ENCODE peak calls at places on chromosomes 12 and 14, in six cellular contexts. One of them, this sample, is unnamed.

GRCh38 chr14:102390064-102390463 is 27.3 kb downstream of the TECPR2 start:
- DNase-seq in NCI-H2029: no peak
- DNase-seq in left cardiac atrium: no peak
- DNase-seq in KBM-7: peak; percentile 15
- DNase-seq in activated CD8-positive, alpha-beta memory T cell treated with anti-CD3 and anti-CD28 coated beads, Interleukin-2, amount 50 U/mL, for 48 hours: no peak
- DNase-seq in anterior cingulate cortex: no peak
- DNase-seq in this sample: no peak

GRCh38 chr12:68406134-68406576 is 74.0 kb upstream of the MDM1 start:
- DNase-seq in activated CD8-positive, alpha-beta memory T cell treated with anti-CD3 and anti-CD28 coated beads, Interleukin-2, amount 50 U/mL, for 48 hours: no peak
- DNase-seq in KBM-7: peak; percentile 63
- DNase-seq in left cardiac atrium: peak; percentile 95
- DNase-seq in NCI-H2029: peak; percentile 80
- DNase-seq in anterior cingulate cortex: peak; percentile 58
- DNase-seq in this sample: peak; percentile 7

GRCh38 chr12:3777206-3777809 is 24.4 kb upstream of the CRACR2A start:
- DNase-seq in left cardiac atrium: no peak
- DNase-seq in anterior cingulate cortex: no peak
- DNase-seq in activated CD8-positive, alpha-beta memory T cell treated with anti-CD3 and anti-CD28 coated beads, Interleukin-2, amount 50 U/mL, for 48 hours: no peak
- DNase-seq in KBM-7: peak; percentile 52
- DNase-seq in NCI-H2029: peak; percentile 41
- DNase-seq in this sample: peak; percentile 61

GRCh38 chr12:130041983-130042812 is 120.1 kb upstream of the FZD10 start:
- DNase-seq in activated CD8-positive, alpha-beta memory T cell treated with anti-CD3 and anti-CD28 coated beads, Interleukin-2, amount 50 U/mL, for 48 hours: peak; percentile 89
- DNase-seq in left cardiac atrium: peak; percentile 47
- DNase-seq in KBM-7: peak; percentile 16
- DNase-seq in NCI-H2029: peak; percentile 62
- DNase-seq in anterior cingulate cortex: peak; percentile 87
- DNase-seq in this sample: peak; percentile 52

GRCh38 chr12:46610754-46611153 is 215.0 kb downstream of the SLC38A4 start:
- DNase-seq in KBM-7: no peak
- DNase-seq in anterior cingulate cortex: no peak
- DNase-seq in activated CD8-positive, alpha-beta memory T cell treated with anti-CD3 and anti-CD28 coated beads, Interleukin-2, amount 50 U/mL, for 48 hours: no peak
- DNase-seq in left cardiac atrium: no peak
- DNase-seq in NCI-H2029: no peak
- DNase-seq in this sample: no peak

GRCh38 chr14:36268957-36269734 is 51.3 kb downstream of the MBIP start:
- DNase-seq in left cardiac atrium: no peak
- DNase-seq in KBM-7: no peak
- DNase-seq in NCI-H2029: peak; percentile 100
- DNase-seq in anterior cingulate cortex: no peak
- DNase-seq in activated CD8-positive, alpha-beta memory T cell treated with anti-CD3 and anti-CD28 coated beads, Interleukin-2, amount 50 U/mL, for 48 hours: no peak
- DNase-seq in this sample: no peak

GRCh38 chr14:59161571-59162175 is 26.8 kb upstream of the DAAM1 start:
- DNase-seq in left cardiac atrium: no peak
- DNase-seq in activated CD8-positive, alpha-beta memory T cell treated with anti-CD3 and anti-CD28 coated beads, Interleukin-2, amount 50 U/mL, for 48 hours: peak; percentile 50
- DNase-seq in KBM-7: no peak
- DNase-seq in NCI-H2029: no peak
- DNase-seq in anterior cingulate cortex: no peak
- DNase-seq in this sample: no peak

GRCh38 chr12:99455350-99456037 is 192.1 kb upstream of the GARIN6 start:
- DNase-seq in anterior cingulate cortex: no peak
- DNase-seq in activated CD8-positive, alpha-beta memory T cell treated with anti-CD3 and anti-CD28 coated beads, Interleukin-2, amount 50 U/mL, for 48 hours: no peak
- DNase-seq in NCI-H2029: no peak
- DNase-seq in left cardiac atrium: no peak
- DNase-seq in KBM-7: no peak
- DNase-seq in this sample: no peak

GRCh38 chr14:104545151-104545931 is 34.2 kb upstream of the C14orf180 start:
- DNase-seq in activated CD8-positive, alpha-beta memory T cell treated with anti-CD3 and anti-CD28 coated beads, Interleukin-2, amount 50 U/mL, for 48 hours: no peak
- DNase-seq in KBM-7: no peak
- DNase-seq in anterior cingulate cortex: peak; percentile 79
- DNase-seq in NCI-H2029: no peak
- DNase-seq in left cardiac atrium: peak; percentile 15
- DNase-seq in this sample: no peak

GRCh38 chr12:106035421-106035820 is 103.3 kb downstream of the NUAK1 start:
- DNase-seq in anterior cingulate cortex: no peak
- DNase-seq in left cardiac atrium: no peak
- DNase-seq in NCI-H2029: no peak
- DNase-seq in KBM-7: no peak
- DNase-seq in activated CD8-positive, alpha-beta memory T cell treated with anti-CD3 and anti-CD28 coated beads, Interleukin-2, amount 50 U/mL, for 48 hours: no peak
- DNase-seq in this sample: no peak

GRCh38 chr14:30559638-30560071 is 697 bp downstream of the G2E3 start:
- DNase-seq in left cardiac atrium: no peak
- DNase-seq in anterior cingulate cortex: peak; percentile 9
- DNase-seq in NCI-H2029: no peak
- DNase-seq in KBM-7: peak; percentile 49
- DNase-seq in activated CD8-positive, alpha-beta memory T cell treated with anti-CD3 and anti-CD28 coated beads, Interleukin-2, amount 50 U/mL, for 48 hours: no peak
- DNase-seq in this sample: peak; percentile 9

GRCh38 chr14:95496690-95497241 is 19.7 kb downstream of the SYNE3 start:
- DNase-seq in left cardiac atrium: no peak
- DNase-seq in anterior cingulate cortex: no peak
- DNase-seq in NCI-H2029: no peak
- DNase-seq in activated CD8-positive, alpha-beta memory T cell treated with anti-CD3 and anti-CD28 coated beads, Interleukin-2, amount 50 U/mL, for 48 hours: no peak
- DNase-seq in KBM-7: peak; percentile 25
- DNase-seq in this sample: peak; percentile 22

GRCh38 chr12:12705833-12706520 is 10.0 kb upstream of the GPR19 start:
- DNase-seq in anterior cingulate cortex: no peak
- DNase-seq in KBM-7: peak; percentile 75
- DNase-seq in activated CD8-positive, alpha-beta memory T cell treated with anti-CD3 and anti-CD28 coated beads, Interleukin-2, amount 50 U/mL, for 48 hours: peak; percentile 76
- DNase-seq in left cardiac atrium: no peak
- DNase-seq in NCI-H2029: no peak
- DNase-seq in this sample: peak; percentile 68

GRCh38 chr14:93893550-93894329 is 33.4 kb upstream of the FAM181A start:
- DNase-seq in KBM-7: no peak
- DNase-seq in left cardiac atrium: no peak
- DNase-seq in anterior cingulate cortex: no peak
- DNase-seq in activated CD8-positive, alpha-beta memory T cell treated with anti-CD3 and anti-CD28 coated beads, Interleukin-2, amount 50 U/mL, for 48 hours: no peak
- DNase-seq in NCI-H2029: no peak
- DNase-seq in this sample: no peak

GRCh38 chr14:33909380-33910084 is 41.3 kb downstream of the EGLN3 start:
- DNase-seq in NCI-H2029: no peak
- DNase-seq in left cardiac atrium: no peak
- DNase-seq in KBM-7: no peak
- DNase-seq in anterior cingulate cortex: no peak
- DNase-seq in activated CD8-positive, alpha-beta memory T cell treated with anti-CD3 and anti-CD28 coated beads, Interleukin-2, amount 50 U/mL, for 48 hours: no peak
- DNase-seq in this sample: no peak

GRCh38 chr12:125098676-125099406 is 33.6 kb downstream of the AACS start:
- DNase-seq in anterior cingulate cortex: no peak
- DNase-seq in NCI-H2029: no peak
- DNase-seq in left cardiac atrium: no peak
- DNase-seq in activated CD8-positive, alpha-beta memory T cell treated with anti-CD3 and anti-CD28 coated beads, Interleukin-2, amount 50 U/mL, for 48 hours: no peak
- DNase-seq in KBM-7: no peak
- DNase-seq in this sample: no peak

GRCh38 chr12:12716151-12716844 is 870 bp upstream of the CDKN1B start:
- DNase-seq in KBM-7: peak; percentile 58
- DNase-seq in left cardiac atrium: no peak
- DNase-seq in NCI-H2029: no peak
- DNase-seq in anterior cingulate cortex: peak; percentile 34
- DNase-seq in activated CD8-positive, alpha-beta memory T cell treated with anti-CD3 and anti-CD28 coated beads, Interleukin-2, amount 50 U/mL, for 48 hours: peak; percentile 66
- DNase-seq in this sample: peak; percentile 25

GRCh38 chr14:29637406-29637805 is 290.2 kb downstream of the PRKD1 start:
- DNase-seq in activated CD8-positive, alpha-beta memory T cell treated with anti-CD3 and anti-CD28 coated beads, Interleukin-2, amount 50 U/mL, for 48 hours: no peak
- DNase-seq in left cardiac atrium: peak; percentile 40
- DNase-seq in KBM-7: no peak
- DNase-seq in NCI-H2029: peak; percentile 78
- DNase-seq in anterior cingulate cortex: peak; percentile 38
- DNase-seq in this sample: peak; percentile 49

GRCh38 chr12:49832836-49833421 is 4.7 kb upstream of the NCKAP5L start:
- DNase-seq in left cardiac atrium: no peak
- DNase-seq in activated CD8-positive, alpha-beta memory T cell treated with anti-CD3 and anti-CD28 coated beads, Interleukin-2, amount 50 U/mL, for 48 hours: no peak
- DNase-seq in KBM-7: no peak
- DNase-seq in NCI-H2029: no peak
- DNase-seq in anterior cingulate cortex: no peak
- DNase-seq in this sample: no peak

GRCh38 chr12:52252728-52253328 is 19.8 kb downstream of the KRT7 start:
- DNase-seq in NCI-H2029: no peak
- DNase-seq in activated CD8-positive, alpha-beta memory T cell treated with anti-CD3 and anti-CD28 coated beads, Interleukin-2, amount 50 U/mL, for 48 hours: no peak
- DNase-seq in KBM-7: no peak
- DNase-seq in anterior cingulate cortex: no peak
- DNase-seq in left cardiac atrium: no peak
- DNase-seq in this sample: no peak

GRCh38 chr12:131015581-131016337 is 62.1 kb downstream of the ADGRD1 start:
- DNase-seq in KBM-7: no peak
- DNase-seq in NCI-H2029: no peak
- DNase-seq in left cardiac atrium: no peak
- DNase-seq in activated CD8-positive, alpha-beta memory T cell treated with anti-CD3 and anti-CD28 coated beads, Interleukin-2, amount 50 U/mL, for 48 hours: no peak
- DNase-seq in anterior cingulate cortex: no peak
- DNase-seq in this sample: no peak

GRCh38 chr12:85179680-85180300 is 100.2 kb upstream of the ALX1 start:
- DNase-seq in anterior cingulate cortex: no peak
- DNase-seq in left cardiac atrium: no peak
- DNase-seq in activated CD8-positive, alpha-beta memory T cell treated with anti-CD3 and anti-CD28 coated beads, Interleukin-2, amount 50 U/mL, for 48 hours: no peak
- DNase-seq in NCI-H2029: no peak
- DNase-seq in KBM-7: no peak
- DNase-seq in this sample: no peak

GRCh38 chr14:101196795-101197590 is 293.5 kb upstream of the RTL1 start:
- DNase-seq in KBM-7: no peak
- DNase-seq in NCI-H2029: no peak
- DNase-seq in activated CD8-positive, alpha-beta memory T cell treated with anti-CD3 and anti-CD28 coated beads, Interleukin-2, amount 50 U/mL, for 48 hours: no peak
- DNase-seq in anterior cingulate cortex: no peak
- DNase-seq in left cardiac atrium: no peak
- DNase-seq in this sample: peak; percentile 24

GRCh38 chr12:46108721-46109120 is 118.3 kb upstream of the SCAF11 start:
- DNase-seq in anterior cingulate cortex: no peak
- DNase-seq in activated CD8-positive, alpha-beta memory T cell treated with anti-CD3 and anti-CD28 coated beads, Interleukin-2, amount 50 U/mL, for 48 hours: no peak
- DNase-seq in KBM-7: peak; percentile 5
- DNase-seq in left cardiac atrium: no peak
- DNase-seq in NCI-H2029: no peak
- DNase-seq in this sample: peak; percentile 74